ENCODE peak calls at places on chromosome 2, in four cellular contexts. One of them, this sample, is unnamed.

GRCh38 chr2:54634012-54634411 is 89.5 kb upstream of the EML6 start:
- DNase-seq in HCT116: no peak
- DNase-seq in suprapubic skin: no peak
- DNase-seq in endothelial cell of umbilical vein: peak
- DNase-seq in this sample: no peak

GRCh38 chr2:70716131-70716766 is 51.8 kb downstream of the ADD2 start:
- DNase-seq in HCT116: no peak
- DNase-seq in suprapubic skin: no peak
- DNase-seq in endothelial cell of umbilical vein: no peak
- DNase-seq in this sample: peak

GRCh38 chr2:240750409-240750808 is 58.7 kb downstream of the AQP12A start:
- DNase-seq in HCT116: no peak
- DNase-seq in suprapubic skin: no peak
- DNase-seq in endothelial cell of umbilical vein: no peak
- DNase-seq in this sample: no peak

GRCh38 chr2:195482050-195482449 is 175.0 kb upstream of the SLC39A10 start:
- DNase-seq in HCT116: no peak
- DNase-seq in suprapubic skin: no peak
- DNase-seq in endothelial cell of umbilical vein: no peak
- DNase-seq in this sample: no peak

GRCh38 chr2:66889632-66889882 is 454.6 kb downstream of the MEIS1 start:
- DNase-seq in HCT116: no peak
- DNase-seq in suprapubic skin: no peak
- DNase-seq in endothelial cell of umbilical vein: no peak
- DNase-seq in this sample: no peak

GRCh38 chr2:1967242-1968210 is 223.2 kb upstream of the PXDN start:
- DNase-seq in HCT116: no peak
- DNase-seq in suprapubic skin: no peak
- DNase-seq in endothelial cell of umbilical vein: no peak
- DNase-seq in this sample: no peak

GRCh38 chr2:230018153-230018552 is 50.6 kb downstream of the SLC16A14 start:
- DNase-seq in HCT116: no peak
- DNase-seq in suprapubic skin: no peak
- DNase-seq in endothelial cell of umbilical vein: no peak
- DNase-seq in this sample: no peak

GRCh38 chr2:233244818-233245217 is 6.7 kb upstream of the ATG16L1 start:
- DNase-seq in HCT116: peak
- DNase-seq in suprapubic skin: no peak
- DNase-seq in endothelial cell of umbilical vein: no peak
- DNase-seq in this sample: peak

GRCh38 chr2:190551928-190552327 is 17.4 kb upstream of the NEMP2 start:
- DNase-seq in HCT116: no peak
- DNase-seq in suprapubic skin: no peak
- DNase-seq in endothelial cell of umbilical vein: no peak
- DNase-seq in this sample: no peak

GRCh38 chr2:42925742-42926437 is 133.5 kb upstream of the HAAO start:
- DNase-seq in HCT116: no peak
- DNase-seq in suprapubic skin: no peak
- DNase-seq in endothelial cell of umbilical vein: no peak
- DNase-seq in this sample: no peak

GRCh38 chr2:33496150-33496549 is 19.7 kb downstream of the RASGRP3 start:
- DNase-seq in HCT116: no peak
- DNase-seq in suprapubic skin: no peak
- DNase-seq in endothelial cell of umbilical vein: peak
- DNase-seq in this sample: no peak

GRCh38 chr2:64325852-64326577 is 127.9 kb upstream of the LGALSL start:
- DNase-seq in HCT116: no peak
- DNase-seq in suprapubic skin: no peak
- DNase-seq in endothelial cell of umbilical vein: no peak
- DNase-seq in this sample: no peak

GRCh38 chr2:75319951-75320350 is 120.6 kb upstream of the TACR1 start:
- DNase-seq in HCT116: no peak
- DNase-seq in suprapubic skin: no peak
- DNase-seq in endothelial cell of umbilical vein: no peak
- DNase-seq in this sample: no peak

GRCh38 chr2:68627615-68628014 is 15.8 kb upstream of the PROKR1 start:
- DNase-seq in HCT116: no peak
- DNase-seq in suprapubic skin: no peak
- DNase-seq in endothelial cell of umbilical vein: no peak
- DNase-seq in this sample: no peak

GRCh38 chr2:143209570-143210445 is 80.6 kb downstream of the ARHGAP15 start:
- DNase-seq in HCT116: no peak
- DNase-seq in suprapubic skin: no peak
- DNase-seq in endothelial cell of umbilical vein: no peak
- DNase-seq in this sample: no peak

GRCh38 chr2:232540441-232541041 is 1.0 kb downstream of the CHRNG start:
- DNase-seq in HCT116: no peak
- DNase-seq in suprapubic skin: no peak
- DNase-seq in endothelial cell of umbilical vein: no peak
- DNase-seq in this sample: no peak

GRCh38 chr2:19623488-19623887 is 265.1 kb upstream of the OSR1 start:
- DNase-seq in HCT116: no peak
- DNase-seq in suprapubic skin: no peak
- DNase-seq in endothelial cell of umbilical vein: peak
- DNase-seq in this sample: no peak

GRCh38 chr2:64277101-64277849 is 133.1 kb upstream of the PELI1 start:
- DNase-seq in HCT116: no peak
- DNase-seq in suprapubic skin: no peak
- DNase-seq in endothelial cell of umbilical vein: no peak
- DNase-seq in this sample: peak

GRCh38 chr2:186569906-186570305 is 19.9 kb upstream of the ITGAV start:
- DNase-seq in HCT116: no peak
- DNase-seq in suprapubic skin: no peak
- DNase-seq in endothelial cell of umbilical vein: peak
- DNase-seq in this sample: no peak

GRCh38 chr2:151085101-151085640 is 176.5 kb downstream of the RBM43 start:
- DNase-seq in HCT116: no peak
- DNase-seq in suprapubic skin: no peak
- DNase-seq in endothelial cell of umbilical vein: no peak
- DNase-seq in this sample: no peak

GRCh38 chr2:24359701-24360049 is 661 bp downstream of the ITSN2 start:
- DNase-seq in HCT116: no peak
- DNase-seq in suprapubic skin: peak
- DNase-seq in endothelial cell of umbilical vein: no peak
- DNase-seq in this sample: peak

GRCh38 chr2:24362253-24362652 is 1.9 kb upstream of the ITSN2 start:
- DNase-seq in HCT116: no peak
- DNase-seq in suprapubic skin: no peak
- DNase-seq in endothelial cell of umbilical vein: no peak
- DNase-seq in this sample: peak

GRCh38 chr2:24360963-24361330 is 611 bp upstream of the ITSN2 start:
- DNase-seq in HCT116: no peak
- DNase-seq in suprapubic skin: no peak
- DNase-seq in endothelial cell of umbilical vein: no peak
- DNase-seq in this sample: no peak

GRCh38 chr2:24359129-24359528 is 1.2 kb downstream of the ITSN2 start:
- DNase-seq in HCT116: no peak
- DNase-seq in suprapubic skin: no peak
- DNase-seq in endothelial cell of umbilical vein: peak
- DNase-seq in this sample: peak

GRCh38 chr2:24360050-24360962 is at the start of gene ITSN2:
- DNase-seq in HCT116: peak
- DNase-seq in suprapubic skin: peak
- DNase-seq in endothelial cell of umbilical vein: peak
- DNase-seq in this sample: peak
- TF ChIP-seq POLR2A in HCT116: no peak
- TF ChIP-seq POLR2A in suprapubic skin: peak
- TF ChIP-seq POLR2A in endothelial cell of umbilical vein: peak
- TF ChIP-seq POLR2A in this sample: peak

GRCh38 chr2:41837610-41838009 is 210.2 kb upstream of the PKDCC start:
- DNase-seq in HCT116: no peak
- DNase-seq in suprapubic skin: no peak
- DNase-seq in endothelial cell of umbilical vein: no peak
- DNase-seq in this sample: no peak

GRCh38 chr2:41836944-41837343 is 210.9 kb upstream of the PKDCC start:
- DNase-seq in HCT116: peak
- DNase-seq in suprapubic skin: no peak
- DNase-seq in endothelial cell of umbilical vein: peak
- DNase-seq in this sample: peak

DNA sequence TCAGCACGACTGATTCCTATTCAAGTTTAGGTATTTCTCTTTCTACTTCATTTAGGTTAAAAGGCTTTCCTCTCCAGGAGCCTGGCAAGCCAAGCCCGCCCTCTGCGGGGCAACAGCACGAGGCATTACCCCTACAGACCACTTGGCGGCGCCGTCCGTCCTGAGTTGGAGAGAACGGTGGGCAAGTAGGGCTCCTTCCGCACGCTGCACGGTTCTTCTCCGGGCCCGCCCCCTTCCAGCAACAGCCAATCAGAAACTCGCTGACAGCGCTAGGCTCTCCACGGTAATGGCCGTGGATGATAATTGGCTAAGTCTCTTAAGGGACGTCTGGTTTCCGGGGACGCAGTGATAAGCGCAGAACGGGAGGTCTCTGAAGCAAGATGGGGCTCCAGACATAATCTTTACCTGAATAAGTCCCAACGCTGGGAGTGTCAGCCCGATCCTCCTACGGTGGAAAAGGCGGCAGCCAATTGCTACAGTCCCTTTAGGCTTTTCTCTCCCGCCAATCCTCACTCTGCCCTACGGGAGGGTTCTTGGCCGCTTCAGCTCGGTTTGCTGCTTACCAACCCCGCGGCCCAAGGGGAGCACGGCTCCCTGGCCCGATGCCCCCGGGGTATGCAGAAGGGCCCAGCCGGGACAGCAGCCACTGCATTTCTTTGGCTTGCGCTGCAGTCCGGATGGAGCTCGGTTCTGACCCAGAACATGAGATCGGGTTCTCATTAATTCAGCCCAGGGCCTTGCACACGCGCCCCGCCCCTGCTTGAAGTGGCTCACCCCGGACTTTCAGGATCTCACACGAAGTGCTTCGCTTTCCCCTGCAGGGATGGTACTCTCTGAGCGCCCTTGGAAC is 206.9 kb upstream of the PKDCC start:
- DNase-seq in HCT116: peak
- DNase-seq in suprapubic skin: peak
- DNase-seq in endothelial cell of umbilical vein: peak
- DNase-seq in this sample: peak
- TF ChIP-seq POLR2A in HCT116: peak
- TF ChIP-seq POLR2A in suprapubic skin: no peak
- TF ChIP-seq POLR2A in endothelial cell of umbilical vein: peak
- TF ChIP-seq POLR2A in this sample: no peak

GRCh38 chr2:218398437-218399390 is 954 bp upstream of the CTDSP1 start:
- DNase-seq in HCT116: peak
- DNase-seq in suprapubic skin: peak
- DNase-seq in endothelial cell of umbilical vein: peak
- DNase-seq in this sample: peak
- TF ChIP-seq POLR2A in HCT116: no peak
- TF ChIP-seq POLR2A in suprapubic skin: no peak
- TF ChIP-seq POLR2A in endothelial cell of umbilical vein: no peak
- TF ChIP-seq POLR2A in this sample: no peak

GRCh38 chr2:37231251-37232130 is at the start of the genes CEBPZ and NDUFAF7:
- DNase-seq in HCT116: peak
- DNase-seq in suprapubic skin: peak
- DNase-seq in endothelial cell of umbilical vein: peak
- DNase-seq in this sample: peak
- TF ChIP-seq POLR2A in HCT116: peak
- TF ChIP-seq POLR2A in suprapubic skin: no peak
- TF ChIP-seq POLR2A in endothelial cell of umbilical vein: peak
- TF ChIP-seq POLR2A in this sample: peak

DNA sequence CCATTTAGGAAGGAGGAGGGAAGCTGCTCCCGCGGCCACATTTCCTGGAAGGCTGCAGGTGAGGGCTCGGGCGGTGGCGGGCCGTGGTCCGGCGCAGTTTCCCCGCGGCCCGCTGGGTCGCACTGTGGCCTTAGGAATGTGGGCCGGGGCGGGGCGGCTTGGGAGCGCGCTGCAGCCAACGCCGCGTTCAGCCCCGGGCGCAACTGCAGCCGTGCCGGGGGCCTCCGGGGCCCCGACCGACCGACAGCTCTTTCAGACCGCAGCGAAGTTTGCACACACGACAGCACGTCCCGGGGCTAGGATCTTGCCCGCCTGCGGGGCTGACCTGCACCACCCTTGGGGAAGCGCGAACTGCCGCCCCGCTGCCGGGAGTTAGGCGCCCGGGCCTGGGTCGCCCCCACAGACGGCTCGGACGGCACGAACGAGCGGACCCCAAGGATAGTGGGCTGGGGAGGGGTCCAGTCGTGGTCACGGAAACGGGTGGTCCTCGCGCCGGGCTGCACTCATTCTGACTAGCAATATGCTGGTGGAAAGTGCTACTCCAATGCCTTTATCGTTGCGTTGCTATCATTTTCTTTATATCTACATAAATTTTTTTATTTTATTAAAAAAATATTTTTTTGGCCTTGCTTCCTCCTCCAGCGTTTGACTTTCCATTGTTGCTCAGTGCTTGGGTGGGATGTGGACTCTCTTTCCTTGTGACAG is 70.0 kb upstream of the DLX2 start:
- DNase-seq in HCT116: peak
- DNase-seq in suprapubic skin: peak
- DNase-seq in endothelial cell of umbilical vein: peak
- DNase-seq in this sample: peak
- TF ChIP-seq POLR2A in HCT116: no peak
- TF ChIP-seq POLR2A in suprapubic skin: no peak
- TF ChIP-seq POLR2A in endothelial cell of umbilical vein: no peak
- TF ChIP-seq POLR2A in this sample: no peak

GRCh38 chr2:172462393-172463381 is 35.3 kb downstream of the ITGA6 start:
- DNase-seq in HCT116: no peak
- DNase-seq in suprapubic skin: no peak
- DNase-seq in endothelial cell of umbilical vein: no peak
- DNase-seq in this sample: no peak

GRCh38 chr2:172464340-172465129 is 37.1 kb downstream of the ITGA6 start:
- DNase-seq in HCT116: no peak
- DNase-seq in suprapubic skin: no peak
- DNase-seq in endothelial cell of umbilical vein: peak
- DNase-seq in this sample: no peak

GRCh38 chr2:172461591-172462392 is 34.4 kb downstream of the ITGA6 start:
- DNase-seq in HCT116: no peak
- DNase-seq in suprapubic skin: no peak
- DNase-seq in endothelial cell of umbilical vein: peak
- DNase-seq in this sample: peak

GRCh38 chr2:172467382-172467781 is 40.0 kb downstream of the ITGA6 start:
- DNase-seq in HCT116: no peak
- DNase-seq in suprapubic skin: no peak
- DNase-seq in endothelial cell of umbilical vein: no peak
- DNase-seq in this sample: peak

GRCh38 chr2:172465417-172466334 is 38.3 kb downstream of the ITGA6 start:
- DNase-seq in HCT116: no peak
- DNase-seq in suprapubic skin: peak
- DNase-seq in endothelial cell of umbilical vein: peak
- DNase-seq in this sample: peak
- TF ChIP-seq POLR2A in HCT116: no peak
- TF ChIP-seq POLR2A in suprapubic skin: no peak
- TF ChIP-seq POLR2A in endothelial cell of umbilical vein: no peak
- TF ChIP-seq POLR2A in this sample: no peak

DNA sequence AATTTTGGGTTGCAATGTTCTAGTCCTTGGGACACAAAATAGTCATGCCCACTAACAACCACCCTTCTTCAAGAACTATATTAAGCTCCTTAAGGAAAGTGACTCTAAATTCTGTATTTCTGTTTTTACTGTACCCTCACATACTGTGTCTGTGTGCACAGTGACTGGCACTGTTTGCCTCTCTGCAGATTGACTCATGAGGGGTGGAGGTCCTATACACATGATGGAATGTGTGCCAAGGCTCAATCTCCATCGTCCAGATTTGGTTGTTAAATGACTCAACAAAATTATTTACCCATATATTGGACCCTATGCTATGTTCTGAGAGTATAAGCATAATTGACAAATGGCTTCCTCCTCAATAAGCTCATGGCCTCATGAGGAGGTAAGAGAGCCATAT is 126.6 kb upstream of the CWC22 start:
- DNase-seq in HCT116: no peak
- DNase-seq in suprapubic skin: no peak
- DNase-seq in endothelial cell of umbilical vein: no peak
- DNase-seq in this sample: no peak
- TF ChIP-seq POLR2A in HCT116: no peak
- TF ChIP-seq POLR2A in suprapubic skin: no peak
- TF ChIP-seq POLR2A in endothelial cell of umbilical vein: no peak
- TF ChIP-seq POLR2A in this sample: no peak